ENCODE peak calls at places on chromosomes 7 and 10, in six cellular contexts. Y is IMR-90, Z is A549, U is OCI-LY7, P is mammary epithelial cell, J is Panc1. D is an unnamed sample. For H3K9me3 and H3K4me1, the result is how much of the 10 kb centered on the place peaks cover.

GRCh38 chr7:39406464-39406863 is 159.7 kb upstream of the YAE1 start:
- DNase-seq in Y (no peak), Z (no peak), U (no peak), P (no peak), J (no peak), D (no peak)

GRCh38 chr7:30575910-30576309 is 18.8 kb upstream of the GARS1 start:
- DNase-seq in Y (no peak), Z (no peak), U (no peak), P (no peak), J (no peak), D (peak)

GRCh38 chr10:101995451-101996063 is 60.4 kb downstream of the ARMH3 start:
- DNase-seq in Y (peak), Z (no peak), U (no peak), P (no peak), J (no peak), D (no peak)

GRCh38 chr7:122845286-122845685 is 41.0 kb downstream of the CADPS2 start:
- DNase-seq in Y (no peak), Z (no peak), U (no peak), P (no peak), J (no peak), D (no peak)

GRCh38 chr7:105723582-105723981 is 142.3 kb upstream of the EFCAB10 start:
- DNase-seq in Y (no peak), Z (no peak), U (no peak), P (no peak), J (no peak), D (no peak)

GRCh38 chr7:99476107-99476506 is 3.4 kb downstream of the ZNF789 start:
- DNase-seq in Y (no peak), Z (no peak), U (no peak), P (no peak), J (no peak), D (no peak)

GRCh38 chr10:35336921-35337741 is 822 bp downstream of the CCNY start:
- DNase-seq in Y (no peak), Z (peak), U (peak), P (peak), J (no peak), D (peak)

GRCh38 chr10:30052062-30052461 is 7.3 kb downstream of the JCAD start:
- DNase-seq in Y (peak), Z (peak), U (no peak), P (peak), J (no peak), D (no peak)

GRCh38 chr7:108348913-108349312 is 107.3 kb downstream of the NRCAM start:
- DNase-seq in Y (peak), Z (peak), U (no peak), P (peak), J (no peak), D (no peak)

GRCh38 chr7:26081627-26082026 is 70.4 kb upstream of the NFE2L3 start:
- DNase-seq in Y (no peak), Z (no peak), U (no peak), P (no peak), J (no peak), D (no peak)

GRCh38 chr10:48507933-48508830 is 96.7 kb downstream of the ARHGAP22 start:
- DNase-seq in Y (no peak), Z (no peak), U (no peak), P (no peak), J (no peak), D (peak)

GRCh38 chr7:153887756-153888591 is 164.2 kb upstream of the DPP6 start:
- DNase-seq in Y (no peak), Z (no peak), U (no peak), P (no peak), J (no peak), D (no peak)

GRCh38 chr7:153886121-153886505 is 166.1 kb upstream of the DPP6 start:
- DNase-seq in Y (no peak), Z (no peak), U (no peak), P (no peak), J (no peak), D (no peak)

GRCh38 chr7:153886506-153887391 is 165.4 kb upstream of the DPP6 start:
- DNase-seq in Y (no peak), Z (no peak), U (no peak), P (peak), J (no peak), D (no peak)

GRCh38 chr7:153891990-153892389 is 160.2 kb upstream of the DPP6 start:
- DNase-seq in Y (no peak), Z (no peak), U (no peak), P (no peak), J (no peak), D (no peak)
- H3K9me3 ChIP-seq in Y (under half), Z (under half), U (under half), P (under half), J (under half), D (under half)

GRCh38 chr10:125004571-125005311 is 62.8 kb downstream of the ZRANB1 start:
- DNase-seq in Y (no peak), Z (no peak), U (no peak), P (no peak), J (no peak), D (no peak)
- H3K4me1 ChIP-seq in Y (under half), Z (under half), U (under half), P (under half), J (under half), D (under half)

GRCh38 chr7:114085313-114085591 is 166.4 kb upstream of the PPP1R3A start:
- DNase-seq in Y (no peak), Z (no peak), U (no peak), P (peak), J (no peak), D (no peak)

GRCh38 chr7:114082934-114083647 is 164.3 kb upstream of the PPP1R3A start:
- DNase-seq in Y (no peak), Z (peak), U (no peak), P (no peak), J (no peak), D (no peak)

GRCh38 chr7:114085592-114086490 is 167.0 kb upstream of the PPP1R3A start:
- DNase-seq in Y (peak), Z (peak), U (no peak), P (peak), J (no peak), D (peak)

GRCh38 chr7:114083714-114084113 is 164.9 kb upstream of the PPP1R3A start:
- DNase-seq in Y (no peak), Z (peak), U (no peak), P (no peak), J (no peak), D (no peak)

GRCh38 chr7:114084381-114085312 is 165.8 kb upstream of the PPP1R3A start:
- DNase-seq in Y (no peak), Z (peak), U (no peak), P (no peak), J (no peak), D (peak)
- H3K4me3 ChIP-seq in Y (peak), Z (peak), U (no peak), P (no peak), J (peak), D (peak)

GRCh38 chr10:13161267-13162012 is at the start of gene MCM10:
- DNase-seq in Y (peak), Z (peak), U (peak), P (peak), J (peak), D (peak)
- H3K9me3 ChIP-seq in Y (under half), Z (under half), U (under half), P (under half), J (under half), D (under half)

GRCh38 chr7:110880971-110881370 is 210.0 kb upstream of the LRRN3 start:
- DNase-seq in Y (no peak), Z (no peak), U (no peak), P (no peak), J (no peak), D (no peak)
- H3K4me1 ChIP-seq in Y (under half), Z (under half), U (under half), P (under half), J (under half), D (under half)

GRCh38 chr7:130489140-130489967 is 2.5 kb upstream of the MEST start:
- DNase-seq in Y (peak), Z (no peak), U (no peak), P (no peak), J (no peak), D (peak)

GRCh38 chr7:130485734-130486113 is 6.2 kb upstream of the MEST start:
- DNase-seq in Y (no peak), Z (no peak), U (no peak), P (no peak), J (no peak), D (no peak)

GRCh38 chr7:130486114-130486962 is 5.5 kb upstream of the MEST start:
- DNase-seq in Y (no peak), Z (peak), U (peak), P (no peak), J (peak), D (no peak)

GRCh38 chr7:130488376-130489139 is 3.3 kb upstream of the MEST start:
- DNase-seq in Y (no peak), Z (no peak), U (no peak), P (no peak), J (no peak), D (no peak)

DNA sequence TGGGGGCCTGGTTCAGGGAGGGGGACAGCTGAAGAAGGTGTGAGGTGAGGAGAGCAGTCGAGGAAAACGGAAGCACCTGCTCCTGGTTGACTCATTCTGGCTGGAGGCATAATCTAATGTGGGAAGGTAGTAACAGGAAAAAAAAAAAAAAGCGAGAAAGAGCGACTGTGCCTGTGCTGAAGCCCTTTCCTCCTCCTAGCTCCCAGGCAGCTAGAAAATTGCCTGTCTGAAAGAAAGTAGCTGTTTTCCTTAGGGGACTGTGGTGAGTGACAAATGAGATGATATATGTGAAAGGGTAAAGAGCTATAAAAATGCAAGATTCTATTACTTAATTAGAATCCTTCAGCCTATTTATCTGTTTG is 4.9 kb upstream of the MEST start:
- DNase-seq in Y (no peak), Z (no peak), U (no peak), P (no peak), J (no peak), D (no peak)
- H3K4me3 ChIP-seq in Y (no peak), Z (peak), U (peak), P (peak), J (peak), D (no peak)

GRCh38 chr7:92932450-92932849 is 96.1 kb upstream of the CDK6 start:
- DNase-seq in Y (no peak), Z (no peak), U (no peak), P (no peak), J (no peak), D (no peak)
- H3K9me3 ChIP-seq in Y (under half), Z (under half), U (under half), P (under half), J (under half), D (under half)

GRCh38 chr10:79248341-79248931 is 98.8 kb upstream of the PPIF start:
- DNase-seq in Y (no peak), Z (no peak), U (peak), P (no peak), J (no peak), D (no peak)

GRCh38 chr10:79245539-79246208 is 101.6 kb upstream of the PPIF start:
- DNase-seq in Y (no peak), Z (no peak), U (no peak), P (no peak), J (no peak), D (no peak)

GRCh38 chr10:79247373-79248137 is 99.7 kb upstream of the PPIF start:
- DNase-seq in Y (no peak), Z (no peak), U (peak), P (no peak), J (no peak), D (no peak)

GRCh38 chr10:79246209-79246581 is 101.1 kb upstream of the PPIF start:
- DNase-seq in Y (no peak), Z (no peak), U (no peak), P (no peak), J (no peak), D (no peak)

DNA sequence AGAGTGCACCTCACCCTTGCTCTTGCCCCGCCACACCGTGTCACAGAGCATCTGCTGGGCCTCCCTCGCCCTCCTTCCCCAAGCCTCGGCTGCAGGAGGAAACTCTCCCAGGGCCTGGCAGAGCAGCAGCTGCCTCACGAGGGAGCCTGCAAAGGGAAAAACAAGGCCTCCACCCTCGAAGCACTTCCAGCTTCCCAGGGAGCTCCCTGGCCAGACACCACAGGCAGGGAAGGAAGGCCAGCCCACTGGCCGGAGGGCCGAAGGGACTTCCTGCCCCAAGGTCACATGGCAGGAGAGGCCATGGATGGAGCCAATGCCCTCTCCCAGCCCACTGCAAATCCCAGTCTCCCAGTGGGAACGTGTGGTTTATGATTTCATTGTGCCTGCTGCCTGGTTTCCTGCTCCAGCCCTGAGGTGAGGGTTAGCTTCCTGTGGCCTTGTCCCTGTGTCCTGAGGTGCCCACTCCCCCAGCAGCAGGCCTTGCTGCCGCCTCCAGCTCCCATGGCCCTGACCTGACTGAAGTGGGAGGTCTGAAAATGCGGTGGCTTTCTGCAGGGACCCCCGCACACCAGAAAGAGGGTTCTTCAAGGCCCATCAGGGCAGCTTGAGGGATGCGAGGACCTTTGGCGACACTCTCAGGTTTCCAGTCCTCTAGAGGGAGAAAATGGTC is 100.5 kb upstream of the PPIF start:
- DNase-seq in Y (no peak), Z (no peak), U (no peak), P (no peak), J (no peak), D (no peak)
- H3K4me1 ChIP-seq in Y (under half), Z (under half), U (half or more), P (under half), J (under half), D (under half)

GRCh38 chr7:1100886-1101579 is 13.1 kb downstream of the GPER1 start:
- DNase-seq in Y (no peak), Z (no peak), U (no peak), P (no peak), J (no peak), D (peak)

GRCh38 chr7:1099637-1100036 is 11.7 kb downstream of the GPER1 start:
- DNase-seq in Y (no peak), Z (no peak), U (no peak), P (no peak), J (no peak), D (no peak)

GRCh38 chr7:1101580-1102431 is 13.9 kb downstream of the GPER1 start:
- DNase-seq in Y (no peak), Z (no peak), U (no peak), P (no peak), J (no peak), D (no peak)

GRCh38 chr7:1099154-1099542 is 11.2 kb downstream of the GPER1 start:
- DNase-seq in Y (no peak), Z (no peak), U (no peak), P (no peak), J (no peak), D (no peak)

DNA sequence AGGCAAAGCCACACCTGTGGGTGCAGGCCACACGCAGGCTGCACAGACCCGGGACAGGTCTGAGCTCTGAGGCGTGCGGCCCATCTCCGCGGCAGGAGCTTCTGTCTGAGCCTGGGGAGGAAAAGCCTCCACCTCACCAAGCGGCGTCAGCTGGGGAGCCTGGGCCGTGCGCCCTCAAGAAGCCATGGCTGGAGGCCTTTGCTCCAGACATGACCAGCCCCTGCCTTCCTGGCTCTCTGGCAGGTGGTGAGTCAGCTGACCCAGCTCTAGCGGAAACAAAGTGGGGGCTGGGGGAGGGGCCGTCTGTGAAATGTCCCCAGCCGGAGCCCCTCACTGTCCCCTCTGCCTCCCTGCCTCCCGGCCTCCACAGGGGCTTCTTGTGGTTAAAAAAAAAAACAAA is 12.5 kb downstream of the GPER1 start:
- DNase-seq in Y (no peak), Z (no peak), U (no peak), P (no peak), J (no peak), D (peak)
- H3K4me3 ChIP-seq in Y (no peak), Z (no peak), U (no peak), P (no peak), J (no peak), D (peak)

D was measured in SJCRH30.